ENCODE peak calls at places on chromosomes 16 and 17, in seven cellular contexts. Y is A549, S is heart left ventricle, B is GM12878, V is ovary, T is lower leg skin, Q is H1. G is an unnamed sample.

GRCh38 chr16:6682142-6682811 is 650.4 kb upstream of the RBFOX1 start:
- DNase-seq in T (peak), V (no peak), Q (peak), Y (peak), B (no peak), S (no peak), G (peak)

GRCh38 chr17:66540131-66540781 is 237.8 kb downstream of the PRKCA start:
- DNase-seq in T (no peak), Q (no peak), Y (no peak), V (peak), S (peak), B (no peak), G (peak)

GRCh38 chr17:40417258-40417608 is 463 bp downstream of the TOP2A start:
- DNase-seq in B (no peak), V (no peak), S (no peak), Q (no peak), Y (no peak), T (no peak), G (peak)

GRCh38 chr16:674968-675883 is at the start of gene RHBDL1:
- DNase-seq in T (no peak), B (no peak), V (peak), Q (peak), S (no peak), Y (no peak), G (peak)

GRCh38 chr17:28147026-28147425 is 104.5 kb downstream of the NLK start:
- DNase-seq in Y (no peak), S (no peak), Q (no peak), T (no peak), V (no peak), B (no peak), G (no peak)

GRCh38 chr16:55655709-55656694 is at the start of gene SLC6A2:
- DNase-seq in Q (peak), S (no peak), Y (no peak), V (no peak), B (no peak), T (peak), G (no peak)

GRCh38 chr17:78838574-78839005 is 2.0 kb downstream of the USP36 start:
- DNase-seq in V (no peak), S (no peak), Y (no peak), Q (no peak), B (no peak), T (no peak), G (no peak)

GRCh38 chr16:74455619-74456289 is 34.5 kb upstream of the CLEC18B start:
- DNase-seq in T (no peak), Q (no peak), B (no peak), Y (no peak), S (no peak), V (no peak), G (no peak)

GRCh38 chr16:1030381-1030901 is 42.1 kb upstream of the SSTR5 start:
- DNase-seq in T (no peak), Y (no peak), V (no peak), S (no peak), Q (no peak), B (no peak), G (no peak)

GRCh38 chr17:50270430-50271172 is 3.7 kb upstream of the TMEM92 start:
- DNase-seq in Y (no peak), V (peak), Q (no peak), S (peak), T (peak), B (no peak), G (no peak)

GRCh38 chr17:67082110-67082509 is 37.8 kb downstream of the CACNG1 start:
- DNase-seq in B (peak), S (no peak), Y (no peak), T (no peak), Q (no peak), V (no peak), G (no peak)

GRCh38 chr16:83365166-83365565 is 442.6 kb upstream of the HSBP1 start:
- DNase-seq in V (no peak), Y (no peak), T (no peak), S (no peak), B (no peak), Q (no peak), G (no peak)

GRCh38 chr16:72894291-72895151 is 153.4 kb downstream of the ZFHX3 start:
- DNase-seq in Y (no peak), V (no peak), B (no peak), T (no peak), S (peak), Q (no peak), G (no peak)

GRCh38 chr17:37273419-37274051 is 102.2 kb upstream of the C17orf78 start:
- DNase-seq in V (no peak), T (no peak), Q (no peak), S (no peak), Y (no peak), B (no peak), G (peak)

GRCh38 chr16:69311533-69312388 is 611 bp downstream of the VPS4A start:
- DNase-seq in V (no peak), Q (no peak), B (no peak), S (peak), Y (peak), T (peak), G (peak)

GRCh38 chr16:69309316-69309715 is 1.8 kb upstream of the VPS4A start:
- DNase-seq in V (peak), Y (no peak), Q (no peak), B (no peak), T (peak), S (no peak), G (no peak)

GRCh38 chr16:69310479-69311114 is 553 bp upstream of the VPS4A start:
- DNase-seq in Q (no peak), S (no peak), T (no peak), B (no peak), Y (no peak), V (peak), G (no peak)

GRCh38 chr16:69313469-69313868 is 2.3 kb downstream of the VPS4A start:
- DNase-seq in S (no peak), Q (no peak), T (no peak), Y (no peak), B (no peak), V (no peak), G (no peak)

DNA sequence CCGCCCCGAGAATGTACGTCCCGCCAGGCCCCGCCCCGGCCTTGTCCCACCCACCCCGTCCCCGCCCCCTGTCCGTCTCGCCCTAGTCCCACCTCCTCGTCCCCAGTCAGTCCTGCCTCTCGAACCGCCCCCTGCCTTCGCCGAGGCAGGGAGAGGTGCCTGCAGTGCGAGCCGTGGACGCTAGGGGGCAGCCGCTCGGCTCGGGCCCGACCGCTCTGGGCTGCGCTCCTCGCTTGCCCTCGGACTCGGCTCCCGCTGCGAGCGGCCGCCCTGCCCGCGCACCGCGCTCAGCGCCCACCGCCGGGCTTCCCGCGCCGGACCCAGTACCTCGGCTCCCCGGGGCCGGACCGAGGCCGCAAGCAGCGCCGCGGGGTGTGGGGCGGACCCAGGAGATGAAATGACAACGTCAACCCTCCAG is at the start of gene VPS4A:
- DNase-seq in Q (peak), B (peak), Y (peak), V (peak), T (peak), S (peak), G (peak)
- TF ChIP-seq POLR2A in Q (peak), B (peak), Y (peak), V (peak), T (peak), S (peak), G (peak)

GRCh38 chr16:30997000-30997886 is 12.2 kb downstream of the HSD3B7 start:
- DNase-seq in T (peak), Q (peak), B (peak), S (peak), Y (peak), V (peak), G (peak)
- TF ChIP-seq POLR2A in T (no peak), Q (no peak), B (peak), S (peak), Y (peak), V (no peak), G (peak)

GRCh38 chr17:42313773-42314566 is 25.7 kb downstream of the STAT5A start:
- DNase-seq in T (peak), V (no peak), B (no peak), Q (no peak), S (no peak), Y (no peak), G (peak)

GRCh38 chr17:42312285-42313130 is 24.2 kb downstream of the STAT5A start:
- DNase-seq in Q (no peak), T (peak), S (peak), Y (peak), V (peak), B (no peak), G (peak)

GRCh38 chr17:42312035-42312284 is 23.7 kb downstream of the STAT5A start:
- DNase-seq in Q (no peak), T (no peak), V (no peak), Y (no peak), B (no peak), S (no peak), G (no peak)

GRCh38 chr17:42311240-42312034 is 23.1 kb downstream of the STAT5A start:
- DNase-seq in Y (no peak), T (peak), B (no peak), S (peak), V (peak), Q (no peak), G (peak)

GRCh38 chr17:42313389-42313772 is 25.1 kb downstream of the STAT5A start:
- DNase-seq in V (no peak), Q (no peak), Y (no peak), S (no peak), T (no peak), B (no peak), G (no peak)
- TF ChIP-seq POLR2A in V (no peak), Q (no peak), Y (no peak), S (no peak), T (no peak), B (no peak), G (no peak)

GRCh38 chr16:29697391-29697790 is 18.4 kb downstream of the QPRT start:
- DNase-seq in B (no peak), S (no peak), Q (no peak), Y (no peak), T (no peak), V (no peak), G (no peak)

GRCh38 chr16:29698484-29699323 is 19.7 kb downstream of the QPRT start:
- DNase-seq in Y (no peak), T (no peak), S (no peak), Q (no peak), B (no peak), V (no peak), G (no peak)

GRCh38 chr16:29699324-29700219 is 20.6 kb downstream of the QPRT start:
- DNase-seq in S (no peak), Q (no peak), Y (no peak), B (no peak), V (no peak), T (no peak), G (peak)

GRCh38 chr16:29696881-29697331 is 17.9 kb downstream of the QPRT start:
- DNase-seq in V (no peak), Y (no peak), T (no peak), S (no peak), Q (no peak), B (no peak), G (no peak)

GRCh38 chr16:29698042-29698441 is 19.1 kb downstream of the QPRT start:
- DNase-seq in Q (no peak), S (no peak), B (no peak), Y (no peak), V (no peak), T (no peak), G (no peak)
- TF ChIP-seq POLR2A in Q (no peak), S (no peak), B (no peak), Y (no peak), V (no peak), T (no peak), G (no peak)

GRCh38 chr16:29009050-29009837 is 24.4 kb downstream of the LAT start:
- DNase-seq in Q (no peak), B (no peak), T (no peak), S (no peak), Y (no peak), V (no peak), G (peak)
- TF ChIP-seq POLR2A in Q (no peak), B (no peak), T (no peak), S (no peak), Y (no peak), V (no peak), G (no peak)

GRCh38 chr17:16379654-16380053 is 1.2 kb upstream of the UBB start:
- DNase-seq in T (no peak), Y (no peak), Q (no peak), V (no peak), S (no peak), B (no peak), G (no peak)

GRCh38 chr17:16380640-16381495 is at the start of gene UBB:
- DNase-seq in B (peak), T (peak), S (peak), V (peak), Q (peak), Y (peak), G (peak)

GRCh38 chr17:16377804-16378400 is 3.0 kb upstream of the UBB start:
- DNase-seq in Q (no peak), B (no peak), T (no peak), Y (peak), S (no peak), V (no peak), G (no peak)

GRCh38 chr17:16381496-16381820 is 567 bp downstream of the UBB start:
- DNase-seq in S (no peak), V (no peak), B (no peak), Y (no peak), T (no peak), Q (no peak), G (no peak)

DNA sequence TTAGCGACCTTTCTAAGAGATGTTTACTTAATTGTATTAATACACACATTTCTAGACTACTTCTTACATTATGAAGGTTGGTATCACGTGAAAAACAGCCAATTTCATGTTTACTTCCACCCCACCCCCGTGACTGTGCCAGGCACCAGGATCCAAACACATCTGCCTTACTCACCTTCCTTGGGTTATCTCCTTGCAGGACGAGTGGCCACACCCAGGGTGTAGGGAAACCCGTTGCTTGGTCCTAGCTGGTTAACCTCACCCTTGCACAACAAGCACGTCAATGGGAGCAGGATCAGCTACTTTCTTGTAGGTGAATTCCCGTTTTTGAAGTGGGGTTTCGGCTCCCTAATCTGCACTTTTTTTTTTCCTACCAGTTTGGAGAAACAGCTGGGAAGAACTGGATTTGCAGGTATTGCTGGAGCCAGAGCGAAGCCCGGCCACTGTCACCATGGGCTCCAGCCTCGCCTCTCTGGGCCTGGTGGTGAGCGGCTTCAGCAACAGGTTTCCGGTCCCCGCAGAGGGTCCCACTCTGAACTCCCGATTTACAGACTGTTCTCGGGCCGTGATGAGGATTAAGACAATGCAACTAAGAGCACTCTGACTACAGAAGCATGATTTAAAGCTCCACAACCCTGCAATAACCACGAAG is 2.1 kb upstream of the UBB start:
- DNase-seq in T (no peak), V (no peak), Y (peak), Q (no peak), B (no peak), S (no peak), G (no peak)
- TF ChIP-seq POLR2A in T (no peak), V (no peak), Y (no peak), Q (no peak), B (no peak), S (no peak), G (no peak)

GRCh38 chr17:47652570-47652969 is 2.9 kb downstream of the KPNB1 start:
- DNase-seq in Y (no peak), T (peak), B (no peak), Q (no peak), V (no peak), S (no peak), G (no peak)

GRCh38 chr17:47650525-47651522 is 1.1 kb downstream of the KPNB1 start:
- DNase-seq in V (peak), B (peak), S (peak), T (peak), Y (peak), Q (peak), G (peak)

GRCh38 chr17:47651704-47652103 is 2.0 kb downstream of the KPNB1 start:
- DNase-seq in S (no peak), T (no peak), Q (no peak), B (no peak), Y (no peak), V (no peak), G (no peak)

GRCh38 chr17:47649153-47649971 is at the start of gene KPNB1:
- DNase-seq in Q (peak), S (peak), V (peak), Y (peak), T (peak), B (peak), G (peak)

DNA sequence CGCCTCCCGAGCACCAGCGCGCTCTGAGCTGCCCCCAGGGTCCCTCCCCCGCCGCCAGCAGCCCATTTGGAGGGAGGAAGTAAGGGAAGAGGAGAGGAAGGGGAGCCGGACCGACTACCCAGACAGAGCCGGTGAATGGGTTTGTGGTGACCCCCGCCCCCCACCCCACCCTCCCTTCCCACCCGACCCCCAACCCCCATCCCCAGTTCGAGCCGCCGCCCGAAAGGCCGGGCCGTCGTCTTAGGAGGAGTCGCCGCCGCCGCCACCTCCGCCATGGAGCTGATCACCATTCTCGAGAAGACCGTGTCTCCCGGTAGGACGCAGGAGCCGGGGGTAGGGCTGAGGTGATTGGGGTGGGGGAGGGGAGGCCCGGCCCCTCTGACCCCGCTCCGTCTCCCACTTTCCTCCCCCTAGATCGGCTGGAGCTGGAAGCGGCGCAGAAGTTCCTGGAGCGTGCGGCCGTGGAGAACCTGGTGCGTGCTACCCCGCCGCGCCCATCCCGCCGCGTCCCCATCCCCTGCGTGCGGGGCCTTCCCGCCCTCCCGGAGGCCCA is 329 bp downstream of the KPNB1 start:
- DNase-seq in B (no peak), Y (peak), S (no peak), T (no peak), Q (no peak), V (no peak), G (no peak)
- TF ChIP-seq POLR2A in B (peak), Y (peak), S (no peak), T (no peak), Q (no peak), V (peak), G (no peak)

G was measured in NB4.